ENCODE peak calls at places on chromosomes 13 and 19, in five cellular contexts. Z is astrocyte of the spinal cord, M is cardiac muscle cell, I is progenitor cell of endocrine pancreas, R is mesothelial cell of epicardium. D is an unnamed sample.

GRCh38 chr13:50171585-50172282 is 156.5 kb downstream of the KCNRG start:
- DNase-seq in Z (no peak), M (no peak), I (no peak), R (no peak), D (no peak)

GRCh38 chr13:94656766-94657165 is 55.1 kb downstream of the GPR180 start:
- DNase-seq in Z (peak), M (peak), I (no peak), R (no peak), D (no peak)

GRCh38 chr19:29583196-29584006 is 22.7 kb upstream of the POP4 start:
- DNase-seq in Z (no peak), M (peak), I (no peak), R (no peak), D (no peak)

GRCh38 chr13:102721800-102722231 is 27.0 kb upstream of the METTL21C start:
- DNase-seq in Z (no peak), M (peak), I (no peak), R (no peak), D (no peak)

GRCh38 chr19:53068199-53068598 is 23.7 kb downstream of the ERVV-2 start:
- DNase-seq in Z (no peak), M (no peak), I (no peak), R (no peak), D (no peak)

GRCh38 chr19:46481187-46481586 is 9.8 kb upstream of the PNMA8A start:
- DNase-seq in Z (peak), M (peak), I (no peak), R (no peak), D (no peak)

GRCh38 chr13:114000151-114001040 is 26.5 kb upstream of the C13orf46 start:
- DNase-seq in Z (no peak), M (no peak), I (no peak), R (no peak), D (no peak)

GRCh38 chr13:49346460-49346859 is 97.4 kb downstream of the CAB39L start:
- DNase-seq in Z (no peak), M (no peak), I (no peak), R (no peak), D (no peak)

GRCh38 chr19:30719189-30719990 is 347.2 kb downstream of the ZNF536 start:
- DNase-seq in Z (peak), M (peak), I (peak), R (peak), D (no peak)

GRCh38 chr13:91375119-91375729 is 23.2 kb upstream of the GPC5 start:
- DNase-seq in Z (peak), M (peak), I (no peak), R (no peak), D (no peak)

GRCh38 chr19:372306-372890 is 27.8 kb upstream of the MIER2 start:
- DNase-seq in Z (peak), M (peak), I (no peak), R (no peak), D (no peak)

GRCh38 chr19:42352216-42352892 is 26.9 kb downstream of the MEGF8 start:
- DNase-seq in Z (peak), M (no peak), I (no peak), R (no peak), D (no peak)

GRCh38 chr13:113665582-113666323 is 1.3 kb upstream of the GRK1 start:
- DNase-seq in Z (no peak), M (no peak), I (no peak), R (peak), D (no peak)

GRCh38 chr13:51769455-51770127 is 34.4 kb downstream of the DHRS12 start:
- DNase-seq in Z (no peak), M (peak), I (no peak), R (no peak), D (no peak)

GRCh38 chr19:4910594-4911273 is 1.4 kb downstream of the UHRF1 start:
- DNase-seq in Z (peak), M (peak), I (no peak), R (no peak), D (no peak)

GRCh38 chr19:15296353-15296752 is 36.0 kb downstream of the BRD4 start:
- DNase-seq in Z (no peak), M (no peak), I (no peak), R (no peak), D (no peak)

GRCh38 chr13:95920485-95920884 is 132.7 kb downstream of the UGGT2 start:
- DNase-seq in Z (peak), M (no peak), I (no peak), R (no peak), D (no peak)

GRCh38 chr19:10510301-10510802 is 6.9 kb downstream of the S1PR5 start:
- DNase-seq in Z (no peak), M (no peak), I (peak), R (no peak), D (no peak)

GRCh38 chr19:29813665-29814064 is 1.9 kb downstream of the CCNE1 start:
- DNase-seq in Z (no peak), M (no peak), I (no peak), R (no peak), D (no peak)

GRCh38 chr19:40962460-40962961 is 28.6 kb upstream of the CYP2B6 start:
- DNase-seq in Z (peak), M (peak), I (no peak), R (no peak), D (no peak)

GRCh38 chr19:46423194-46423593 is 5.5 kb downstream of the PNMA8C start:
- DNase-seq in Z (no peak), M (no peak), I (no peak), R (no peak), D (no peak)

GRCh38 chr19:42048992-42049391 is 21.0 kb downstream of the GRIK5 start:
- DNase-seq in Z (no peak), M (no peak), I (no peak), R (no peak), D (no peak)

GRCh38 chr19:8973501-8974091 is 36.6 kb downstream of the MUC16 start:
- DNase-seq in Z (no peak), M (peak), I (no peak), R (no peak), D (no peak)

GRCh38 chr13:33678906-33679657 is 138.9 kb upstream of the RFC3 start:
- DNase-seq in Z (peak), M (peak), I (no peak), R (no peak), D (peak)

GRCh38 chr13:110923777-110924638 is 9.1 kb upstream of the ANKRD10 start:
- DNase-seq in Z (no peak), M (no peak), I (no peak), R (no peak), D (no peak)

GRCh38 chr19:33215438-33216197 is 10.0 kb downstream of the SLC7A10 start:
- DNase-seq in Z (no peak), M (no peak), I (no peak), R (no peak), D (no peak)

GRCh38 chr19:28504139-28504538 is 708.8 kb downstream of the UQCRFS1 start:
- DNase-seq in Z (peak), M (no peak), I (no peak), R (no peak), D (no peak)

GRCh38 chr13:98384739-98385138 is 192.2 kb downstream of the STK24 start:
- DNase-seq in Z (peak), M (no peak), I (no peak), R (no peak), D (no peak)

GRCh38 chr19:35206379-35206778 is 22.2 kb downstream of the FAM187B start:
- DNase-seq in Z (no peak), M (no peak), I (no peak), R (no peak), D (no peak)

GRCh38 chr19:2567580-2567979 is 91.7 kb downstream of the GADD45B start:
- DNase-seq in Z (no peak), M (no peak), I (no peak), R (no peak), D (no peak)

GRCh38 chr19:2567996-2568395 is 92.1 kb downstream of the GADD45B start:
- DNase-seq in Z (no peak), M (no peak), I (no peak), R (no peak), D (no peak)

GRCh38 chr19:2573916-2574315 is 98.0 kb downstream of the GADD45B start:
- DNase-seq in Z (no peak), M (no peak), I (no peak), R (no peak), D (no peak)

GRCh38 chr19:2574478-2574931 is 98.6 kb downstream of the GADD45B start:
- DNase-seq in Z (no peak), M (no peak), I (no peak), R (no peak), D (no peak)

DNA sequence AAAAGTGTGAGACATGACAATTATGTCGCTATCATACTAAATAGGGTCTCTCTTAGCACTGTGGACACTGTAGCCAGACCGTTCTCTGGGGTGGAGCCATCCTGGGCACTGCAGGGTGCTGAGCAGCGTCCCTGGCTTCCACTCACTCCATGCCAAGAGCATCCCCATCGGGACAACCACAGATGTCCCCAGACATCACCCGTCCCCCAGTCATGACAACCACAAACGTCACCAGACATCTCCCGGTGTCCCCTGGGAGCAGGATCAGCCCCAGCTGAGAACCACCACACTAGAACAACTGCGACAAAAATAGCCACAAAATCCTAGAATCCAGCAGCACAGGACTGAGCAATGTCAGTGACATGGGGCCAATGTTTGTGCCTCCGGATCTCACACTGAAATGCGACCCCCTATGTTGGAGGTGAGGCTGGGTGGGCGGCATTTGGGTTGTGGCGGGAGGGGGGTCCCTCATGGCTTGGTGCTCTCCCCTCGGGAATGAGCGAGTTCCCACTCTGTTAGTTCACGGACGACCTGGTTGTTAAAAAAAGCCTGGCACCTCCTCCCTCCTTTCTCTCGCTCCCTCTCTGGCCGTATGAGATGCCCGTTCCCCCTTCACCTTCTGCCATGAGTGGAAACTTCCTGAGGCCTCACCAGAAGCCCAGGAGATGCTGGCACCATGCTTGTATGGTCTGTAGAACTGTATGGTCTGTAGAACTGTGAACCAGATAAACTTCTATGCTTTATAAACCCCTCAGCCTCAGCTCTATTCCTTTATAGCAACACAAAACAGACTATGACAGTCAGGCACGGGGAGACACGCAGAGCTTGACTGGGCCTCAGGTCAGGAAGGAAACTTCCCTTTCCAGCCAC is 93.9 kb downstream of the GADD45B start:
- DNase-seq in Z (no peak), M (no peak), I (no peak), R (no peak), D (no peak)
- TF ChIP-seq CTCF in Z (no peak), M (no peak), I (no peak), R (no peak), D (no peak)

GRCh38 chr19:2047076-2047448 is 4.0 kb downstream of the MKNK2 start:
- DNase-seq in Z (no peak), M (no peak), I (no peak), R (no peak), D (no peak)
- TF ChIP-seq CTCF in Z (no peak), M (no peak), I (no peak), R (no peak), D (no peak)

GRCh38 chr19:54137913-54138776 is 583 bp downstream of the CNOT3 start:
- DNase-seq in Z (no peak), M (no peak), I (peak), R (no peak), D (no peak)
- TF ChIP-seq CTCF in Z (peak), M (no peak), I (peak), R (peak), D (no peak)

DNA sequence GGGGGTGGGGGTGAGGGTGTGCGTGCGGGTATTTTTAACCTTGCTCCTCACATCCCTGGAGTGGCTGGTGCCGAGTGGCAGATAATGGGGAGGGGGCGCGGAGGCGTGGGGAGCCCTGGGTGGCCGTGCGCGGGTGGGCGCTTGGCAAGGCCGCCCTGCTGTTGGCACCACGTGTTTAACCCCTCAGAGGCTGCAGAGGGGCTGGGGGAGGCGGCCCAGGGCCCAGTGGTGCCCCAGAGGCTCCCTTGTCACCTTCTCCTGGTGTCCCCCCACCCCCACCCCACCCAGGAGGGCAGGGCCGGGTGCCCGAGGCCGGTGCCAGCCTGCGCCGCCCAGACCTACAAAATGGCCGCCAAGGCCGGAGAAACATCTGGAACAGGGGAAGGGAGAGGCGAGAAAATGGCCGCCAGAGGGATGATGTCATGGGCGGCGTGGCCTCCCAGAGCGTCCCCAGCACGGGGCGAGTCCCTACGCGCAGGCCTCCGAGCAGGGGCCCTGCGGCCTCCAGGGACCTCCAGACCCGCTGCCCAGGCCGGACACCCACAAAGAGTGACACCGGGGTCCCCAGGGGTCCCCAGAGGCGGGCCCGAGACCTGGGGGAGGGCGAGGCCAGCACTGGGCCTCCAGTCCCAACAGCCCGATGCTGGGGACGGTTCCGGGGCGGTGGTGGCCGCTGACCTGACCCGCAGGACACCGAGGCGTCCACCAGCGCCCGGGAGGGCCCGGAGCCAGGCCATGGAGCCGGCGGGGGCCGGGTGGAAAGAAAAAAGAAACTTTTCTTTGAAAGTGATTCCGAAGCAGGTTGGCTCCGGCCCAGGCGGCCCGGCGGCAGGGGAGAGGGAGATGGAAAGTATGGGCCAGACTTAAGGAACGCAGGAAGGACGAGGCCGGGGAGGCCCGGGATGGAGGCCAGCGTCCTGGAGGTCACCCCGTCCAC is 38.2 kb downstream of the NFIC start:
- DNase-seq in Z (peak), M (peak), I (no peak), R (no peak), D (peak)
- TF ChIP-seq CTCF in Z (no peak), M (no peak), I (no peak), R (no peak), D (no peak)

DNA sequence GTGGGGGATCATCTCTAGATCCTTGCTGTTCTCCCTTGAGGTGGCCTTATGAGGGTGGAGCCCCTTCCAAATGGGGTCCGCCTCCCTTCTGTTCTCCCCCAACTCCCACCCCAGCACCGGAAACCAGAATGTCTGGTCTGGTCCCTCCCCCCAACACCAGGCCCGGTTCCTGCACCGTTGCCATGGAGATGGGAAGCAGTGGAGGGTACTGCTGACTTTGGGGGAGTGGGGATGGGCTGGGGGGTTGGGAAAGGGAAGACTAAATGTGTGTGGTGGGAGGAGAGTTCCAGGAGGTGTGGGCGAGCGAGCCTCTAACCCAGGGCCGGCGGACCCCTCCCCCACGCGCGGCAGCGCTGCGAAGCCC is 1.7 kb downstream of the SHANK1 start:
- DNase-seq in Z (no peak), M (no peak), I (no peak), R (no peak), D (no peak)
- TF ChIP-seq CTCF in Z (no peak), M (no peak), I (no peak), R (no peak), D (no peak)

GRCh38 chr13:22298530-22298929 is 627.7 kb downstream of the FGF9 start:
- DNase-seq in Z (no peak), M (no peak), I (no peak), R (no peak), D (no peak)
- TF ChIP-seq CTCF in Z (no peak), M (no peak), I (no peak), R (no peak), D (no peak)

DNA sequence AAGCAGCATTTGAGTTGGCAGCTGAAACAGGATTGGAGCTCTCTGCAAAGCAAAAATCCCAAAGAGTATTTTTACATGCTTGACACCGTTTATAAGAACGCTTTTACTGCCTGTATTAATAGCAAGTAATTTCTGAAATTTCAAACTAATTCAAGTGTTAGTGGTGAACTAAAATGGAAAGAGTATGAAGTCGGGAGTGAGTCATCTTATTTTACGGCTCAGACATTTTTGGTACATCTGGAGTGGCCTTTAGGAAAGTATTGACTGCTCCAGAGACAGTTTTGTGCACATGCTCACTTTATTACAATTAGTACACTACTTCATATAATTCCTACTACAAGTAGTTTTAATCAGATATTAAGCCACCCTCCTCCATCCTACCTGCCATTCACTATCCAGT is 167.4 kb downstream of the SLITRK6 start:
- DNase-seq in Z (no peak), M (no peak), I (no peak), R (no peak), D (no peak)
- TF ChIP-seq CTCF in Z (no peak), M (no peak), I (no peak), R (no peak), D (no peak)

D was measured in omental fat pad.